ENCODE peak calls at places on chromosome 18, in eight cellular contexts. One of them, this sample, is unnamed.

GRCh38 chr18:1499265-1499664 is 594.6 kb downstream of the ADCYAP1 start:
- DNase-seq in bronchial epithelial cell: no peak
- DNase-seq in kidney: no peak
- DNase-seq in pancreas: no peak
- DNase-seq in body of pancreas: no peak
- DNase-seq in astrocyte of the spinal cord: no peak
- DNase-seq in nephron progenitor cell: no peak
- DNase-seq in testis: no peak
- DNase-seq in this sample: no peak

GRCh38 chr18:3457261-3457724 is 7.3 kb downstream of the TGIF1 start:
- DNase-seq in bronchial epithelial cell: no peak
- DNase-seq in kidney: peak
- DNase-seq in pancreas: no peak
- DNase-seq in body of pancreas: no peak
- DNase-seq in astrocyte of the spinal cord: no peak
- DNase-seq in nephron progenitor cell: no peak
- DNase-seq in testis: no peak
- DNase-seq in this sample: no peak

GRCh38 chr18:33560686-33561370 is 17.2 kb upstream of the ASXL3 start:
- DNase-seq in bronchial epithelial cell: peak
- DNase-seq in kidney: no peak
- DNase-seq in pancreas: no peak
- DNase-seq in body of pancreas: no peak
- DNase-seq in astrocyte of the spinal cord: peak
- DNase-seq in nephron progenitor cell: no peak
- DNase-seq in testis: peak
- DNase-seq in this sample: no peak

GRCh38 chr18:46831434-46831833 is 74.6 kb upstream of the ST8SIA5 start:
- DNase-seq in bronchial epithelial cell: no peak
- DNase-seq in kidney: no peak
- DNase-seq in pancreas: no peak
- DNase-seq in body of pancreas: no peak
- DNase-seq in astrocyte of the spinal cord: no peak
- DNase-seq in nephron progenitor cell: no peak
- DNase-seq in testis: no peak
- DNase-seq in this sample: no peak

GRCh38 chr18:27996792-27997191 is 180.1 kb downstream of the CDH2 start:
- DNase-seq in bronchial epithelial cell: peak
- DNase-seq in kidney: no peak
- DNase-seq in pancreas: no peak
- DNase-seq in body of pancreas: no peak
- DNase-seq in astrocyte of the spinal cord: peak
- DNase-seq in nephron progenitor cell: no peak
- DNase-seq in testis: no peak
- DNase-seq in this sample: no peak

GRCh38 chr18:3478262-3478978 is 28.4 kb downstream of the TGIF1 start:
- DNase-seq in bronchial epithelial cell: peak
- DNase-seq in kidney: no peak
- DNase-seq in pancreas: no peak
- DNase-seq in body of pancreas: no peak
- DNase-seq in astrocyte of the spinal cord: no peak
- DNase-seq in nephron progenitor cell: no peak
- DNase-seq in testis: no peak
- DNase-seq in this sample: no peak

GRCh38 chr18:13893418-13893760 is 21.9 kb downstream of the MC2R start:
- DNase-seq in bronchial epithelial cell: no peak
- DNase-seq in kidney: no peak
- DNase-seq in pancreas: no peak
- DNase-seq in body of pancreas: no peak
- DNase-seq in astrocyte of the spinal cord: no peak
- DNase-seq in nephron progenitor cell: no peak
- DNase-seq in testis: no peak
- DNase-seq in this sample: peak

GRCh38 chr18:64171576-64171975 is 22.7 kb upstream of the LINC00305 start:
- DNase-seq in bronchial epithelial cell: no peak
- DNase-seq in kidney: no peak
- DNase-seq in pancreas: no peak
- DNase-seq in body of pancreas: no peak
- DNase-seq in astrocyte of the spinal cord: peak
- DNase-seq in nephron progenitor cell: no peak
- DNase-seq in testis: no peak
- DNase-seq in this sample: no peak

GRCh38 chr18:61833387-61833786 is 59.4 kb downstream of the RNF152 start:
- DNase-seq in bronchial epithelial cell: no peak
- DNase-seq in kidney: no peak
- DNase-seq in pancreas: no peak
- DNase-seq in body of pancreas: no peak
- DNase-seq in astrocyte of the spinal cord: peak
- DNase-seq in nephron progenitor cell: no peak
- DNase-seq in testis: no peak
- DNase-seq in this sample: no peak

GRCh38 chr18:51196811-51197660 is 445 bp downstream of the MEX3C start:
- DNase-seq in bronchial epithelial cell: no peak
- DNase-seq in kidney: peak
- DNase-seq in pancreas: peak
- DNase-seq in body of pancreas: peak
- DNase-seq in astrocyte of the spinal cord: peak
- DNase-seq in nephron progenitor cell: peak
- DNase-seq in testis: peak
- DNase-seq in this sample: peak

GRCh38 chr18:32610116-32610630 is 139.5 kb upstream of the GAREM1 start:
- DNase-seq in bronchial epithelial cell: no peak
- DNase-seq in kidney: no peak
- DNase-seq in pancreas: no peak
- DNase-seq in body of pancreas: no peak
- DNase-seq in astrocyte of the spinal cord: no peak
- DNase-seq in nephron progenitor cell: no peak
- DNase-seq in testis: no peak
- DNase-seq in this sample: no peak

GRCh38 chr18:159037-159652 is 788 bp downstream of the USP14 start:
- DNase-seq in bronchial epithelial cell: peak
- DNase-seq in kidney: no peak
- DNase-seq in pancreas: no peak
- DNase-seq in body of pancreas: no peak
- DNase-seq in astrocyte of the spinal cord: no peak
- DNase-seq in nephron progenitor cell: no peak
- DNase-seq in testis: no peak
- DNase-seq in this sample: peak

GRCh38 chr18:58048243-58048642 is 4.2 kb downstream of the NEDD4L start:
- DNase-seq in bronchial epithelial cell: no peak
- DNase-seq in kidney: no peak
- DNase-seq in pancreas: no peak
- DNase-seq in body of pancreas: no peak
- DNase-seq in astrocyte of the spinal cord: no peak
- DNase-seq in nephron progenitor cell: no peak
- DNase-seq in testis: no peak
- DNase-seq in this sample: no peak

GRCh38 chr18:58054041-58054733 is 10.2 kb downstream of the NEDD4L start:
- DNase-seq in bronchial epithelial cell: peak
- DNase-seq in kidney: no peak
- DNase-seq in pancreas: no peak
- DNase-seq in body of pancreas: no peak
- DNase-seq in astrocyte of the spinal cord: peak
- DNase-seq in nephron progenitor cell: no peak
- DNase-seq in testis: no peak
- DNase-seq in this sample: no peak

GRCh38 chr18:58052960-58053359 is 8.9 kb downstream of the NEDD4L start:
- DNase-seq in bronchial epithelial cell: no peak
- DNase-seq in kidney: no peak
- DNase-seq in pancreas: no peak
- DNase-seq in body of pancreas: no peak
- DNase-seq in astrocyte of the spinal cord: no peak
- DNase-seq in nephron progenitor cell: no peak
- DNase-seq in testis: no peak
- DNase-seq in this sample: no peak

GRCh38 chr18:58049000-58049688 is 5.1 kb downstream of the NEDD4L start:
- DNase-seq in bronchial epithelial cell: peak
- DNase-seq in kidney: no peak
- DNase-seq in pancreas: no peak
- DNase-seq in body of pancreas: no peak
- DNase-seq in astrocyte of the spinal cord: no peak
- DNase-seq in nephron progenitor cell: no peak
- DNase-seq in testis: no peak
- DNase-seq in this sample: no peak

GRCh38 chr18:58051765-58052460 is 7.9 kb downstream of the NEDD4L start:
- DNase-seq in bronchial epithelial cell: peak
- DNase-seq in kidney: no peak
- DNase-seq in pancreas: no peak
- DNase-seq in body of pancreas: no peak
- DNase-seq in astrocyte of the spinal cord: peak
- DNase-seq in nephron progenitor cell: no peak
- DNase-seq in testis: no peak
- DNase-seq in this sample: peak
- TF ChIP-seq CTCF in bronchial epithelial cell: peak
- TF ChIP-seq CTCF in kidney: peak
- TF ChIP-seq CTCF in pancreas: no peak
- TF ChIP-seq CTCF in body of pancreas: peak
- TF ChIP-seq CTCF in astrocyte of the spinal cord: peak
- TF ChIP-seq CTCF in nephron progenitor cell: no peak
- TF ChIP-seq CTCF in testis: no peak
- TF ChIP-seq CTCF in this sample: peak

DNA sequence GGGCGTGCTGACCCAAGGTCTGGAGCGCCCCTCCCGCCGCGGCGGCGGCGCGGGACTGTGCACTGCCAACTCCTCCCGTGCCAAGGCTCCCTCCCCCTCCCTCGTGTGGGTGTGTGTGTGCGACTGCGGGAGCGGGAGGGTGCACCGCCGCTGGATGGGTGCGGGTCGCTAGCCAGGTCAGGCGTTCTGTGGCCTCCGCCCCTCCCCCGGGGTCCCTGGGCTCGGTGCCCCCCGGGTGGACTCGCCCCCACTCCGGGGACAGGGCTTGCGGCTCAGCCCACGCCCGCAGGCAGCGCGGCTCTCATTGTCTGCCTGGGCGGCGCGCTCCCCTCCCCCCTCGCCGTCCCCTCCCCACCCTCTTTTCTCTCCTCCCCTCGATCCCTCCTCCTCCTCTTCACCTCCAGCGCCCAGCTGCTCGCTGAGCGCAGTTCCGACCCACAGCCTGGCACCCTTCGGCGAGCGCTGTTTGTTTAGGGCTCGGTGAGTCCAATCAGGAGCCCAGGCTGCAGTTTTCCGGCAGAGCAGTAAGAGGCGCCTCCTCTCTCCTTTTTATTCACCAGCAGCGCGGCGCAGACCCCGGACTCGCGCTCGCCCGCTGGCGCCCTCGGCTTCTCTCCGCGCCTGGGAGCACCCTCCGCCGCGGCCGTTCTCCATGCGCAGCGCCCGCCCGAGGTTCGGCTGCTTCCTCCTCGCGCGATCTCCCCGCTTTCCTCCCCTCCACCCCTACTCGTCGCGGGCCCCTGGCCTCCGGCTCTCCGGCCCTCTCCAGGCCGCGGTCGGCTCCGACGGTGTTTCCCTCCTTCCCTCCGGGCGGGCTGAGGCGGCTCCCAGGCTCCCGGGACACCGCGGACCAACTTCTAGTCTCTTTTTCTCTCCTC is at the start of gene GATA6:
- DNase-seq in bronchial epithelial cell: peak
- DNase-seq in kidney: peak
- DNase-seq in pancreas: peak
- DNase-seq in body of pancreas: peak
- DNase-seq in astrocyte of the spinal cord: peak
- DNase-seq in nephron progenitor cell: peak
- DNase-seq in testis: peak
- DNase-seq in this sample: peak
- TF ChIP-seq CTCF in bronchial epithelial cell: peak
- TF ChIP-seq CTCF in kidney: peak
- TF ChIP-seq CTCF in pancreas: no peak
- TF ChIP-seq CTCF in body of pancreas: no peak
- TF ChIP-seq CTCF in astrocyte of the spinal cord: peak
- TF ChIP-seq CTCF in nephron progenitor cell: peak
- TF ChIP-seq CTCF in testis: peak
- TF ChIP-seq CTCF in this sample: peak

DNA sequence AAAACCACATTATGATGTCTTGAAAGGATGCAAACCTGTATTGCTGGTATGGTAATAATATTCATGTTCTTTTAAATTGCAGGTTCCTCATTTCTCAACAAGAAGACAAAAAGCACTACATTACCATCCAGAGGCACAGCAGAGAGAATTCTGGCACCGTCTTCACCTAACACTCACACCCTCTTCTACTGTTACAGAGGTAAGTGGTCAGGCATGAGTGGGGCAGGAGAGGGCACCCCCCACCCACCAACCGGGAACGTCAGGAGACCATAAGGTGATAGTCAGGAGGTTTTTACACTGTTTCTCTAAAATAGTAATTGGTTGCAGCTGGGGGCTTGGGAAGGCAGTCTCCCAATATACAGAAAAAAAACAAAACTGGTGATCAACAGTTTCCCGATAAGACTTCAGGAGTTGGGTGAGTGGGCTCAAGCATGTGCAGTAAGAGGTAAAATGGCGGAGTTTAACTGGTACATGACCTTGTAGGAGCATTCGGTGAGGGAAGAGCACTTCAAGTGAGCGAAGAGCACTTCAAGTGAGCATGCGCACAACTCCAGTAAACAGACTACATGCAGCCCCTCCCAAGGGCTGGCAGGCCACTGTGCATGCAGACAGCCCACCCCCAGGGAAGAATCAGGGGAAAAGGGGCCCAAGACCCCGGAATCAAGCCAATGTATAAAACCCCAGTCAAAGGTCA is 296.6 kb downstream of the PIEZO2 start:
- DNase-seq in bronchial epithelial cell: no peak
- DNase-seq in kidney: no peak
- DNase-seq in pancreas: no peak
- DNase-seq in body of pancreas: no peak
- DNase-seq in astrocyte of the spinal cord: no peak
- DNase-seq in nephron progenitor cell: peak
- DNase-seq in testis: peak
- DNase-seq in this sample: no peak
- TF ChIP-seq CTCF in bronchial epithelial cell: no peak
- TF ChIP-seq CTCF in kidney: no peak
- TF ChIP-seq CTCF in pancreas: no peak
- TF ChIP-seq CTCF in body of pancreas: no peak
- TF ChIP-seq CTCF in astrocyte of the spinal cord: no peak
- TF ChIP-seq CTCF in nephron progenitor cell: no peak
- TF ChIP-seq CTCF in testis: no peak
- TF ChIP-seq CTCF in this sample: no peak

GRCh38 chr18:36624451-36625167 is 204.2 kb downstream of the TPGS2 start:
- DNase-seq in bronchial epithelial cell: no peak
- DNase-seq in kidney: no peak
- DNase-seq in pancreas: no peak
- DNase-seq in body of pancreas: no peak
- DNase-seq in astrocyte of the spinal cord: no peak
- DNase-seq in nephron progenitor cell: no peak
- DNase-seq in testis: no peak
- DNase-seq in this sample: no peak

GRCh38 chr18:36625386-36625785 is 203.4 kb downstream of the TPGS2 start:
- DNase-seq in bronchial epithelial cell: no peak
- DNase-seq in kidney: no peak
- DNase-seq in pancreas: no peak
- DNase-seq in body of pancreas: no peak
- DNase-seq in astrocyte of the spinal cord: no peak
- DNase-seq in nephron progenitor cell: no peak
- DNase-seq in testis: no peak
- DNase-seq in this sample: no peak

GRCh38 chr18:36623681-36624080 is 205.1 kb downstream of the TPGS2 start:
- DNase-seq in bronchial epithelial cell: no peak
- DNase-seq in kidney: no peak
- DNase-seq in pancreas: no peak
- DNase-seq in body of pancreas: no peak
- DNase-seq in astrocyte of the spinal cord: no peak
- DNase-seq in nephron progenitor cell: no peak
- DNase-seq in testis: no peak
- DNase-seq in this sample: no peak

GRCh38 chr18:36622610-36623009 is 206.2 kb downstream of the TPGS2 start:
- DNase-seq in bronchial epithelial cell: peak
- DNase-seq in kidney: no peak
- DNase-seq in pancreas: no peak
- DNase-seq in body of pancreas: no peak
- DNase-seq in astrocyte of the spinal cord: no peak
- DNase-seq in nephron progenitor cell: no peak
- DNase-seq in testis: no peak
- DNase-seq in this sample: no peak

GRCh38 chr18:36620801-36621200 is 208.0 kb downstream of the TPGS2 start:
- DNase-seq in bronchial epithelial cell: no peak
- DNase-seq in kidney: no peak
- DNase-seq in pancreas: no peak
- DNase-seq in body of pancreas: no peak
- DNase-seq in astrocyte of the spinal cord: no peak
- DNase-seq in nephron progenitor cell: no peak
- DNase-seq in testis: no peak
- DNase-seq in this sample: no peak
- TF ChIP-seq CTCF in bronchial epithelial cell: no peak
- TF ChIP-seq CTCF in kidney: no peak
- TF ChIP-seq CTCF in pancreas: no peak
- TF ChIP-seq CTCF in body of pancreas: no peak
- TF ChIP-seq CTCF in astrocyte of the spinal cord: no peak
- TF ChIP-seq CTCF in nephron progenitor cell: no peak
- TF ChIP-seq CTCF in testis: no peak
- TF ChIP-seq CTCF in this sample: no peak

This sample was measured in GM13976.